ENCODE peak calls at places on chromosomes 13 and 19, in five cellular contexts. Q is CD8-positive, alpha-beta memory T cell; X is coronary artery; Y is osteocyte; A is cardiac muscle cell. K is an unnamed sample.

GRCh38 chr19:1851581-1852293 is 3.5 kb upstream of the REXO1 start:
- DNase-seq in Q (peak), X (no peak), Y (no peak), A (no peak), K (no peak)

GRCh38 chr13:106238690-106239089 is 296.8 kb downstream of the EFNB2 start:
- DNase-seq in Q (no peak), X (no peak), Y (no peak), A (no peak), K (no peak)

GRCh38 chr13:48233097-48233885 is at the start of gene ITM2B:
- DNase-seq in Q (peak), X (peak), Y (peak), A (peak), K (peak)

GRCh38 chr13:111961236-111961635 is 105.7 kb upstream of the SOX1 start:
- DNase-seq in Q (no peak), X (no peak), Y (no peak), A (no peak), K (no peak)

GRCh38 chr13:110541526-110541920 is 20.0 kb downstream of the RAB20 start:
- DNase-seq in Q (no peak), X (no peak), Y (no peak), A (peak), K (no peak)

GRCh38 chr13:71124230-71124629 is 742.8 kb downstream of the DACH1 start:
- DNase-seq in Q (no peak), X (no peak), Y (no peak), A (no peak), K (no peak)

GRCh38 chr13:43261018-43261417 is 237.6 kb downstream of the DNAJC15 start:
- DNase-seq in Q (no peak), X (no peak), Y (no peak), A (peak), K (no peak)

GRCh38 chr13:26759907-26760834 is at the start of gene GPR12:
- DNase-seq in Q (no peak), X (no peak), Y (no peak), A (peak), K (peak)

GRCh38 chr13:98432638-98433037 is 144.3 kb downstream of the STK24 start:
- DNase-seq in Q (no peak), X (no peak), Y (no peak), A (no peak), K (no peak)

GRCh38 chr13:102310691-102311432 is 91.0 kb downstream of the FGF14 start:
- DNase-seq in Q (no peak), X (no peak), Y (no peak), A (no peak), K (no peak)

GRCh38 chr19:47598407-47599349 is 10.3 kb upstream of the BICRA start:
- DNase-seq in Q (no peak), X (peak), Y (no peak), A (peak), K (peak)

GRCh38 chr13:62626771-62627170 is 1211.1 kb upstream of the PCDH20 start:
- DNase-seq in Q (no peak), X (no peak), Y (no peak), A (no peak), K (no peak)

GRCh38 chr19:41991025-41991424 is 3.0 kb downstream of the ATP1A3 start:
- DNase-seq in Q (no peak), X (no peak), Y (no peak), A (no peak), K (no peak)

GRCh38 chr19:55069137-55069858 is 6.3 kb upstream of the RDH13 start:
- DNase-seq in Q (no peak), X (no peak), Y (no peak), A (peak), K (peak)

GRCh38 chr13:84139561-84140158 is 257.4 kb upstream of the SLITRK1 start:
- DNase-seq in Q (no peak), X (no peak), Y (no peak), A (no peak), K (no peak)

GRCh38 chr13:43058318-43058674 is 34.9 kb downstream of the DNAJC15 start:
- DNase-seq in Q (no peak), X (no peak), Y (peak), A (peak), K (peak)

GRCh38 chr13:60591348-60591747 is 194.3 kb downstream of the TDRD3 start:
- DNase-seq in Q (no peak), X (no peak), Y (no peak), A (peak), K (peak)

GRCh38 chr13:49297338-49297737 is 49.6 kb downstream of the CDADC1 start:
- DNase-seq in Q (no peak), X (no peak), Y (peak), A (no peak), K (no peak)

GRCh38 chr13:29733069-29733700 is 117.2 kb downstream of the UBL3 start:
- DNase-seq in Q (no peak), X (no peak), Y (no peak), A (no peak), K (peak)

GRCh38 chr19:2099937-2100718 is 3.4 kb downstream of the IZUMO4 start:
- DNase-seq in Q (no peak), X (no peak), Y (no peak), A (no peak), K (no peak)

GRCh38 chr19:40811478-40812341 is 12.7 kb downstream of the EGLN2 start:
- DNase-seq in Q (peak), X (no peak), Y (no peak), A (no peak), K (no peak)

GRCh38 chr13:51849145-51850101 is 4.4 kb upstream of the TMEM272 start:
- DNase-seq in Q (peak), X (no peak), Y (no peak), A (peak), K (no peak)

K was measured in SW480.